ENCODE peak calls at places on chromosomes 12 and 14, in nine cellular contexts. A is HFF-Myc; M is fibroblast of lung; Z is CD4-positive, alpha-beta T cell; B is colonic mucosa; Y is MM.1S; K is heart left ventricle; P is glutamatergic neuron; E is RWPE1. X is an unnamed sample.
A peak's percentile ranks its signal among the peaks of the same experiment; 100 is the strongest.

GRCh38 chr12:131783915-131784541 is 44.2 kb upstream of the MMP17 start:
- DNase-seq in P (no peak), Z (no peak), Y (peak; percentile 15), E (peak; percentile 65), M (peak; percentile 82), K (no peak), A (peak; percentile 83), B (no peak), X (no peak)

GRCh38 chr14:65838565-65838964 is 426.0 kb downstream of the FUT8 start:
- DNase-seq in Z (no peak), P (no peak), E (no peak), M (no peak), K (no peak), A (no peak), Y (no peak), B (no peak), X (no peak)

GRCh38 chr12:46369474-46370379 is 2.8 kb downstream of the SLC38A2 start:
- DNase-seq in M (no peak), A (no peak), Z (no peak), B (no peak), E (no peak), K (no peak), Y (no peak), P (no peak), X (no peak)

GRCh38 chr14:47040490-47040889 is 388.9 kb upstream of the RPL10L start:
- DNase-seq in M (no peak), E (no peak), K (no peak), A (no peak), P (no peak), Y (peak; percentile 12), Z (no peak), B (no peak), X (no peak)

GRCh38 chr12:91009319-91009950 is 4.7 kb upstream of the EPYC start:
- DNase-seq in P (no peak), Z (no peak), M (peak; percentile 18), Y (peak; percentile 86), E (no peak), B (no peak), A (no peak), K (no peak), X (no peak)

GRCh38 chr14:20455355-20456300 is 602 bp downstream of the APEX1 start:
- DNase-seq in Z (no peak), K (no peak), A (no peak), E (peak; percentile 76), Y (no peak), M (peak; percentile 89), P (no peak), B (no peak), X (no peak)

GRCh38 chr14:35399083-35399807 is 5.3 kb downstream of the NFKBIA start:
- DNase-seq in Y (no peak), B (no peak), P (no peak), M (no peak), K (no peak), A (no peak), Z (no peak), E (no peak), X (no peak)

GRCh38 chr12:112381421-112381897 is 772 bp downstream of the HECTD4 start:
- DNase-seq in Z (peak; percentile 36), Y (peak; percentile 69), E (peak; percentile 20), B (peak; percentile 49), K (peak; percentile 25), P (peak; percentile 72), A (no peak), M (no peak), X (peak; percentile 20)

GRCh38 chr12:79521576-79521975 is 169.2 kb downstream of the PAWR start:
- DNase-seq in E (peak; percentile 3), B (no peak), A (no peak), Z (no peak), K (no peak), P (no peak), Y (no peak), M (no peak), X (no peak)

GRCh38 chr14:71289536-71289935 is 382.3 kb downstream of the PCNX1 start:
- DNase-seq in A (no peak), K (no peak), M (no peak), E (no peak), B (peak; percentile 63), P (no peak), Z (no peak), Y (peak; percentile 91), X (no peak)

GRCh38 chr12:76216585-76217472 is 131.4 kb downstream of the BBS10 start:
- DNase-seq in M (no peak), Y (no peak), B (no peak), E (no peak), Z (no peak), K (no peak), P (no peak), A (no peak), X (no peak)

GRCh38 chr12:112980491-112981158 is 2.3 kb downstream of the OAS2 start:
- DNase-seq in A (no peak), E (no peak), P (no peak), Y (no peak), K (no peak), Z (no peak), B (no peak), M (no peak), X (no peak)

GRCh38 chr14:67674139-67674479 is 323 bp downstream of the VTI1B start:
- DNase-seq in P (peak; percentile 88), M (peak; percentile 42), K (peak; percentile 78), A (no peak), Z (peak; percentile 64), E (peak; percentile 61), B (peak; percentile 86), Y (peak; percentile 25), X (peak; percentile 74)

GRCh38 chr12:96020314-96021003 is 14.9 kb downstream of the LTA4H start:
- DNase-seq in A (no peak), B (no peak), K (no peak), Z (no peak), P (no peak), Y (peak; percentile 29), E (no peak), M (no peak), X (no peak)

GRCh38 chr12:96014932-96015599 is 18.9 kb upstream of the HAL start:
- DNase-seq in Y (no peak), A (no peak), E (no peak), P (no peak), Z (no peak), K (no peak), B (no peak), M (peak; percentile 49), X (no peak)

DNA sequence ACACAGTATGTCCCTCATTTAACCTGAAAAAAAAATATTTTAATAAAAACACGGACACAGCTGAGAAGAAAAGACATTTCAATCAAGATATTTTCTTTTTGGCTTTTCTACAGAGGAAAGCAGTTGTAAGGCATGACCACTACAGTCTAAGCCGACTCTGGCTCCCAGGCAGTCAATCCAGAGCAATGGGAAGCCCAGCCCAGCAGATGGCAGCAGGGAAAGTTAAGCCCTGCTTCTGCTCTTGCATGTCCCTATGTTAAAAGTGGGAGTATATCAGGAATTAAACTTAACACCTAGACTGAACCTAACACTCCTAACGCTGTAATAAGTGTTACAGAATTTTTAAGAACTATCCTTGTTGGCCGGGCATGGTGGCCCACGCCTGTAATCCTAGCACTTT is 19.5 kb upstream of the HAL start:
- DNase-seq in P (peak; percentile 47), Z (no peak), A (no peak), B (peak; percentile 22), Y (no peak), K (no peak), E (no peak), M (peak; percentile 43), X (no peak)
- TF ChIP-seq CTCF in P (no peak), Z (no peak), A (peak; percentile 41), B (no peak), Y (no peak), K (peak; percentile 43), E (peak; percentile 19), M (peak; percentile 48), X (no peak)

DNA sequence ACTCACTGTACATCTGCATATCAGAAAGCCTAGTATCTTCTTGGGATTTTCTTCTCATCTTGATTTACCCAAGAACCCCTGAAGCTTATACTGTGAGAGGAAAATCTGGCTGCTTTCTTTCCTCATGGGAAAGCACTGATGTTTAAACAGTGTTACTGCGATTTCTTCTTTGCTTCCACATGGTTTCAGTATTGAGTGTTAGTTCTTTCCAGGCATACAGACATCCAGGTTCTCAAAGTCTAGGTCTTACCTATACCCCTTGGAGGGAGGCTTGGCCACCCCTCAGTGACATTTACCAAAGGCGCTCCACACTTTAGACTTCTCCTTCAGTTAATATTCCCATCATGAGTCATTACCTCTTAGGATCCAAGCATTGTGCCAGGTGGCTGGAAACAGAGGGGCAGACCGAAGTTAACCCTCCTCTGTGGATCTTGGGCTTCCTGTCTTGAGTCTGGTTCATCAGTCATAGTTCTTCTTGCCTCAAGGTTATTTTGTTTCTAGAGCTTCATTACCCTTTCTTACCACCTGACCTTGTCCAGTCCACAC is 79.1 kb downstream of the TMEM117 start:
- DNase-seq in Z (no peak), P (no peak), M (peak; percentile 1), K (no peak), E (no peak), Y (no peak), B (no peak), A (no peak), X (no peak)
- TF ChIP-seq CTCF in Z (no peak), P (no peak), M (peak; percentile 15), K (peak; percentile 26), E (no peak), Y (peak; percentile 6), B (no peak), A (no peak), X (no peak)

DNA sequence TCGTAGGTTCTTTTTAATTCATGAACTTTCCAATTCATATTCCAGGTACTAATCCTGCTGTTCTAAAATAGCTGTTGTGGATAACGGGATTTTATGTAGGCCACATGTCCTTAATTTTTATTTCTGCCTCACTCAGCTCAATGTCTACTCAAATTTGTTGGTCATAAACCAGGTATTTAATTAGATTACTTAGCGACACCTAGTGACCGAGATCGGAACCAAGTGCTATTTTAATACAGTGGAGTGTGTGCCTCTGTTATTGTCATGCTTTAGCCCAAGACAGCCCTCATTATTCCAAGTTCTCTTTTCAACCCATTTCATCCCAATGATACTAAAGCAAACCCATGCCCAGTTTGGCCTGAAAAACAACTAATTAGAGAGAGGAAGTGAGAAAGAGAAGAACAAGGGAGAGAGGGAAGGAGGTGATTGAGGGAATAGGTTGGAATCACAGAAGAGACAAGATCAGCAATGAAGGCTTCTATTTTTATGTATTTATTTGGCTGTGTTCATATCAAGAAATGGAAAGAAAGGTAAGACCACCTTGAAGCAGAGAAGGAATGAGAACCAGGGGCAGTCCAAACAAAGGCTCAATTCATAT is 45.9 kb upstream of the IFNG-AS1 start:
- DNase-seq in Y (peak; percentile 83), P (peak; percentile 22), A (peak; percentile 69), E (peak; percentile 55), B (peak; percentile 86), M (peak; percentile 82), Z (peak; percentile 42), K (peak; percentile 67), X (peak; percentile 78)
- TF ChIP-seq CTCF in Y (peak; percentile 79), P (peak; percentile 79), A (peak; percentile 45), E (peak; percentile 73), B (peak; percentile 62), M (peak; percentile 71), Z (peak; percentile 87), K (peak; percentile 80), X (peak; percentile 77)

DNA sequence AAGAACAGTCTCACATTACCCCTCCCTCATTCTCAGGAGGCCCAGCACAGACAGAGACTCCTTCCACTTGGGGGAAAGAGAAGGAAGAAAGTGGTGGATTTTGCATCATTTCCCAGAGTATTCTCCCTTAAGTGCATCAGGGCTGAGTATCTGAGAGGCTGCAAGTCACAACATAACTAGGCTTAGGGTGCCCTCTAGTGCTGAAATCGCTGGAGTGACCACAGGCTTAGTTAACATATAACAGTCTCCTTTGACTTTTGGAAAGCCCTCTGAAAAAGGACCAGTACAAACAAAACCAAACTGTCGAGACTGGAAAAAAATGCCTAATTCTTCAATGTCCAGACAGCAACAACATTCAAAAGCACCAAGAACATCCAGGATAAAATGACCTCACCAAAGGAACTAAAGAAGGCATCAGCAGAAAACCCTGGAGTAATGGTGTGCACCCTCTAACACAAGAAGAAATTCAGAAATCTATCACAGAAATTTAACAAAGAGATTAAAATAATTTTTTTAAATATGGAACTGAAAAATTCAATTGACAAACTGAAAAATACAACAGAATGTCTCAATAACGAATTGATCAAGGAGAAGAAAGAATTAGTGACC is 412.3 kb downstream of the RPS29 start:
- DNase-seq in E (peak; percentile 57), P (peak; percentile 82), A (peak; percentile 27), B (peak; percentile 59), Z (no peak), K (peak; percentile 27), Y (peak; percentile 68), M (peak; percentile 79), X (peak; percentile 8)
- TF ChIP-seq CTCF in E (peak; percentile 68), P (peak; percentile 61), A (peak; percentile 37), B (peak; percentile 25), Z (no peak), K (peak; percentile 55), Y (peak; percentile 57), M (peak; percentile 73), X (no peak)